ENCODE peak calls at places on chromosomes 7 and 10, in seven cellular contexts. G is uterus, W is astrocyte, S is DND-41, V is endodermal cell, Q is transverse colon, K is upper lobe of right lung. Y is an unnamed sample. For H3K4me1, the result is how much of the 10 kb centered on the place peaks cover.

GRCh38 chr10:25815999-25816768 is 117.8 kb upstream of the MYO3A start:
- DNase-seq in Q (no peak), V (no peak), W (peak), S (peak), K (no peak), G (no peak), Y (no peak)

GRCh38 chr10:50988792-50989191 is 85.5 kb upstream of the PRKG1 start:
- DNase-seq in V (no peak), W (no peak), Q (no peak), S (no peak), K (no peak), G (no peak), Y (no peak)

GRCh38 chr7:101200862-101201599 is at the start of gene MOGAT3:
- DNase-seq in G (no peak), Q (peak), S (no peak), V (peak), W (no peak), K (no peak), Y (no peak)

GRCh38 chr7:113715262-113715661 is 203.5 kb downstream of the PPP1R3A start:
- DNase-seq in Q (no peak), G (no peak), S (no peak), V (no peak), K (no peak), W (no peak), Y (no peak)

GRCh38 chr10:612696-613095 is 76.8 kb downstream of the DIP2C start:
- DNase-seq in S (no peak), G (no peak), V (no peak), Q (no peak), K (peak), W (no peak), Y (no peak)

GRCh38 chr7:77867208-77867915 is 68.8 kb downstream of the PHTF2 start:
- DNase-seq in S (no peak), G (no peak), W (peak), Q (no peak), V (no peak), K (no peak), Y (no peak)

GRCh38 chr7:151085691-151086620 is at the start of gene AGAP3:
- DNase-seq in G (peak), Q (peak), W (peak), K (peak), S (peak), V (peak), Y (peak)

GRCh38 chr10:102511562-102512274 is 7.9 kb downstream of the SUFU start:
- DNase-seq in G (no peak), S (no peak), Q (no peak), V (no peak), K (no peak), W (no peak), Y (no peak)

GRCh38 chr7:142248-142955 is 50.0 kb upstream of the FAM20C start:
- DNase-seq in Q (peak), K (peak), V (no peak), S (no peak), W (no peak), G (peak), Y (peak)

DNA sequence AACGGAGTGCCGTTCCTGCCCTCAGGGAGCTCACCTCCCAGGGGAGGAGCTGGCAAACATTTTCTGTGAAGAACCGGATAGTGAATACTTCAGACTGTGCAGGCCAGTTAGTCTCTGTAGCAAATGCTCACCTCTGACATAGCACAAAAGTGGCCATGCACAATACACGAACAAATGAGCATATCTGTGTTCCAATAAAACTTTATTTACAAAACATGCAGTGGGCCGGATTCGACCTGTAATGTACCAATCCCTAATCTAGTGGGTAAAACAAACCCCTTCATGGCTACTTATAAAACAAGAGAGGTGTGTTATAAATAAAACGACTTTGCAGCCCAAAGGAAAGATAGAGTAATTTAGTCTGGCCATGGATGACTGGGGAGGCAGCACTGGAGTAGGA is 48.7 kb downstream of the KCNMA1 start:
- DNase-seq in W (no peak), K (no peak), G (no peak), Q (no peak), V (no peak), S (no peak), Y (no peak)
- H3K4me1 ChIP-seq in W (under half), K (under half), G (under half), Q (under half), V (under half), S (under half), Y (under half)

GRCh38 chr7:15925608-15926007 is 239.1 kb upstream of the MEOX2 start:
- DNase-seq in W (no peak), V (no peak), Q (no peak), G (no peak), K (no peak), S (no peak), Y (no peak)

GRCh38 chr7:15920953-15921352 is 234.5 kb upstream of the MEOX2 start:
- DNase-seq in K (no peak), V (no peak), S (no peak), W (no peak), Q (no peak), G (no peak), Y (no peak)

GRCh38 chr7:15922002-15922401 is 235.5 kb upstream of the MEOX2 start:
- DNase-seq in W (no peak), Q (no peak), S (no peak), V (no peak), G (no peak), K (no peak), Y (no peak)

GRCh38 chr7:15921576-15921975 is 235.1 kb upstream of the MEOX2 start:
- DNase-seq in K (no peak), V (no peak), G (no peak), S (no peak), W (peak), Q (no peak), Y (no peak)

DNA sequence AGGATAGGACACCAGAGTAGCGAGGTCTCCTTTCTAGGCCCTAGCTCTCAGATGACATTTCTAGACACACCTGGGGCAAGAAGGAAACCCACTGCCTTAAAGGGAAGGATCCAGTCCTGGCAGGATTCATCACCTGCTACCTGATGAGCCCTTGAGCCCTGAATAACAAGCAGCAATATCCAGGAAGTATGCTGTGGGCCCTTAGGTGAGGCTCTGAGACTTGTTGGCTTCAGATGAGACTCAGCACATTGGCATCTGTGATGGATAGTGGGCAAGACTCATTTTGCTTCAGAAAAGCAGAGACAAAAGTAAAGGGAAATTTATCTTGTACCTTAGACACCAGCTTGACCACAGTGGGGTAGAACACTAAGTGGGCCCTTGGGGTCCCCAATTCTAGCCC is 238.4 kb upstream of the MEOX2 start:
- DNase-seq in K (no peak), V (no peak), Q (no peak), G (no peak), S (no peak), W (no peak), Y (no peak)
- H3K4me1 ChIP-seq in K (under half), V (under half), Q (under half), G (under half), S (under half), W (under half), Y (under half)

GRCh38 chr7:140723002-140723401 is 26.5 kb downstream of the NDUFB2 start:
- DNase-seq in S (no peak), W (no peak), G (no peak), Q (no peak), K (no peak), V (no peak), Y (no peak)

GRCh38 chr7:140723574-140723973 is 27.1 kb downstream of the NDUFB2 start:
- DNase-seq in W (no peak), Q (no peak), K (no peak), S (no peak), G (no peak), V (no peak), Y (no peak)

GRCh38 chr7:140719711-140720110 is 23.2 kb downstream of the NDUFB2 start:
- DNase-seq in V (no peak), G (no peak), K (no peak), W (peak), Q (no peak), S (no peak), Y (no peak)

GRCh38 chr7:140724706-140725105 is 28.2 kb downstream of the NDUFB2 start:
- DNase-seq in S (no peak), K (no peak), Q (no peak), W (no peak), G (no peak), V (no peak), Y (no peak)

GRCh38 chr7:140722254-140722653 is 25.7 kb downstream of the NDUFB2 start:
- DNase-seq in S (no peak), Q (no peak), K (no peak), V (no peak), W (no peak), G (no peak), Y (no peak)
- H3K4me1 ChIP-seq in S (under half), Q (under half), K (under half), V (under half), W (under half), G (under half), Y (under half)

GRCh38 chr7:105352922-105353668 is 35.6 kb downstream of the SRPK2 start:
- DNase-seq in W (peak), Q (no peak), K (no peak), G (no peak), S (no peak), V (no peak), Y (no peak)
- H3K4me1 ChIP-seq in W (under half), Q (under half), K (under half), G (under half), S (half or more), V (under half), Y (under half)

GRCh38 chr10:29620112-29620690 is 14.6 kb downstream of the SVIL start:
- DNase-seq in W (no peak), V (peak), K (no peak), S (no peak), Q (no peak), G (no peak), Y (no peak)
- H3K4me1 ChIP-seq in W (under half), V (under half), K (under half), S (under half), Q (under half), G (under half), Y (half or more)

GRCh38 chr7:51308738-51309102 is 7.9 kb downstream of the COBL start:
- DNase-seq in G (no peak), W (no peak), Q (no peak), V (no peak), K (no peak), S (no peak), Y (no peak)
- H3K4me1 ChIP-seq in G (under half), W (under half), Q (under half), V (under half), K (under half), S (under half), Y (under half)

DNA sequence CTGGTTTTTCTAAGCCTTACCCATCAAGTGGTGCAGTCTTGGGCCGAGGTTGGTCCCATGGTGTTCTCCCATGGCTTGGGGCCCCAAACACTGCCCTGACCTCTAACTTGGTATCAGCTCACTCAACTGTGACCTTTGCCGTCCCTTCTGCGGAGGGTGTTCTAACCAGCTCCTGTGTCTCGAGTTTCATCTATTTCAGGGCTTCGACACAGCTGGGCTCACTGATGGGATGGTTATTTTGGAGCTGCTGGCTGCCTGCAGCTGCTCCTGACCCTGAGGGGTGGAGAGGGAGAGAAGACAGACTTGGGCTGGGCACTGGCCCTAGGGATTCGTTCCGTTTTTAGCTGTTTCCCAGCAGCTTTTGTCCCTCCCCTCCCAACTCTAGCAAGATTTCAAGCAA is 86.9 kb downstream of the NEURL1 start:
- DNase-seq in W (no peak), G (no peak), Q (no peak), S (no peak), V (no peak), K (no peak), Y (no peak)
- H3K4me1 ChIP-seq in W (under half), G (under half), Q (under half), S (under half), V (under half), K (under half), Y (under half)

GRCh38 chr7:92629779-92630178 is 39.6 kb upstream of the FAM133B start:
- DNase-seq in S (no peak), Q (no peak), W (no peak), K (no peak), V (no peak), G (no peak), Y (no peak)
- H3K4me1 ChIP-seq in S (half or more), Q (under half), W (under half), K (under half), V (under half), G (under half), Y (under half)

GRCh38 chr10:110068780-110069179 is 61.0 kb downstream of the ADD3 start:
- DNase-seq in Q (no peak), S (no peak), W (no peak), K (no peak), G (no peak), V (no peak), Y (no peak)
- H3K4me1 ChIP-seq in Q (under half), S (half or more), W (under half), K (under half), G (under half), V (under half), Y (half or more)

Y was measured in heart right ventricle.